ENCODE peak calls at places on chromosomes 4 and X, in seven cellular contexts. H is dorsolateral prefrontal cortex, D is HepG2, B is uterus, C is ascending aorta, J is cardiac muscle cell, E is IMR-90. M is an unnamed sample.

GRCh38 chr4:41572414-41572986 is 34.5 kb downstream of the LIMCH1 start:
- DNase-seq in H (no peak), C (no peak), E (no peak), B (no peak), D (no peak), J (no peak), M (no peak)

GRCh38 chr4:101142259-101142658 is 205.1 kb downstream of the PPP3CA start:
- DNase-seq in B (no peak), H (no peak), E (no peak), D (no peak), C (no peak), J (no peak), M (no peak)

GRCh38 chrX:72714471-72714916 is 388 bp upstream of the PHKA1 start:
- DNase-seq in E (peak), D (peak), B (peak), J (peak), H (peak), C (peak), M (peak)

GRCh38 chrX:74550295-74550802 is 64.1 kb downstream of the RLIM start:
- DNase-seq in D (peak), J (peak), B (peak), H (peak), C (peak), E (peak), M (peak)

GRCh38 chr4:74410272-74410671 is 34.7 kb upstream of the AREG start:
- DNase-seq in C (no peak), D (no peak), E (peak), H (no peak), J (no peak), B (no peak), M (no peak)

GRCh38 chr4:185479507-185479971 is 8.0 kb upstream of the CCDC110 start:
- DNase-seq in J (no peak), H (no peak), D (no peak), E (no peak), B (no peak), C (no peak), M (no peak)

GRCh38 chrX:14095702-14096101 is 66.0 kb upstream of the GEMIN8 start:
- DNase-seq in D (peak), C (no peak), J (peak), H (peak), E (peak), B (peak), M (peak)

GRCh38 chr4:75514949-75515612 is 808 bp downstream of the THAP6 start:
- DNase-seq in H (no peak), B (no peak), D (no peak), C (no peak), J (no peak), E (no peak), M (peak)

GRCh38 chr4:151324124-151324448 is 1.3 kb downstream of the SH3D19 start:
- DNase-seq in D (no peak), C (no peak), E (no peak), B (no peak), J (no peak), H (no peak), M (no peak)

GRCh38 chr4:185134176-185134869 is 8.7 kb upstream of the SLC25A4 start:
- DNase-seq in C (no peak), D (peak), J (peak), B (no peak), E (peak), H (no peak), M (no peak)

GRCh38 chr4:185424905-185425599 is 712 bp downstream of the UFSP2 start:
- DNase-seq in E (peak), B (no peak), J (no peak), D (peak), H (no peak), C (no peak), M (no peak)

GRCh38 chrX:98480606-98481005 is 1596.9 kb downstream of the RPA4 start:
- DNase-seq in C (no peak), H (no peak), J (no peak), B (no peak), E (no peak), D (no peak), M (no peak)

GRCh38 chrX:23883737-23884354 is 23.9 kb downstream of the APOO start:
- DNase-seq in B (no peak), D (peak), C (peak), J (no peak), H (no peak), E (peak), M (peak)

GRCh38 chr4:158850800-158851644 is 82.2 kb downstream of the FNIP2 start:
- DNase-seq in H (no peak), B (no peak), D (no peak), J (peak), C (no peak), E (peak), M (no peak)

GRCh38 chrX:68699960-68700746 is 52.7 kb downstream of the STARD8 start:
- DNase-seq in B (no peak), J (no peak), E (peak), C (no peak), D (no peak), H (no peak), M (no peak)

GRCh38 chrX:75986980-75987379 is 185.9 kb upstream of the PBDC1 start:
- DNase-seq in B (no peak), H (no peak), D (no peak), C (no peak), J (no peak), E (no peak), M (no peak)

GRCh38 chr4:94256833-94257232 is 49.2 kb downstream of the SMARCAD1 start:
- DNase-seq in H (no peak), D (peak), E (peak), B (no peak), J (no peak), C (no peak), M (no peak)

GRCh38 chrX:44343412-44343942 is at the start of gene EFHC2:
- DNase-seq in B (peak), H (peak), C (no peak), E (no peak), D (no peak), J (peak), M (no peak)

GRCh38 chr4:138405934-138406567 is 163.9 kb upstream of the SLC7A11 start:
- DNase-seq in E (peak), C (no peak), D (no peak), B (no peak), J (no peak), H (no peak), M (no peak)

GRCh38 chrX:57227691-57228090 is 58.8 kb upstream of the FAAH2 start:
- DNase-seq in B (no peak), C (no peak), D (no peak), J (no peak), H (no peak), E (no peak), M (no peak)

GRCh38 chr4:110005461-110006056 is 92.9 kb downstream of the EGF start:
- DNase-seq in H (no peak), B (no peak), E (peak), J (peak), D (peak), C (no peak), M (no peak)

GRCh38 chrX:109714340-109714958 is 18.6 kb downstream of the ACSL4 start:
- DNase-seq in J (no peak), D (no peak), B (no peak), E (peak), C (no peak), H (no peak), M (no peak)

GRCh38 chr4:85741921-85742591 is 267.1 kb downstream of the ARHGAP24 start:
- DNase-seq in B (no peak), C (no peak), J (no peak), H (peak), D (no peak), E (no peak), M (no peak)

GRCh38 chrX:68652327-68652930 is 5.0 kb downstream of the STARD8 start:
- DNase-seq in D (no peak), E (peak), J (no peak), H (no peak), B (no peak), C (no peak), M (no peak)

GRCh38 chrX:37380920-37381319 is 31.8 kb downstream of the PRRG1 start:
- DNase-seq in B (no peak), E (peak), H (no peak), C (no peak), D (peak), J (no peak), M (peak)

GRCh38 chrX:69161786-69162349 is 3.4 kb downstream of the PJA1 start:
- DNase-seq in B (no peak), E (no peak), D (no peak), H (no peak), C (no peak), J (no peak), M (no peak)

GRCh38 chr4:93983133-93983532 is 154.6 kb downstream of the ATOH1 start:
- DNase-seq in J (no peak), B (no peak), E (no peak), C (no peak), H (no peak), D (no peak), M (no peak)

GRCh38 chr4:182871616-182872015 is 45.6 kb downstream of the DCTD start:
- DNase-seq in C (no peak), D (no peak), B (no peak), E (no peak), J (no peak), H (no peak), M (no peak)

GRCh38 chr4:74118600-74119351 is 19.8 kb upstream of the CXCL2 start:
- DNase-seq in E (no peak), D (no peak), H (no peak), C (no peak), B (no peak), J (no peak), M (no peak)

GRCh38 chr4:120105472-120105871 is 38.8 kb upstream of the MAD2L1 start:
- DNase-seq in H (no peak), J (no peak), D (no peak), C (no peak), B (no peak), E (no peak), M (no peak)
- H3K4me3 ChIP-seq in H (no peak), J (no peak), D (no peak), C (no peak), B (no peak), E (no peak), M (no peak)

DNA sequence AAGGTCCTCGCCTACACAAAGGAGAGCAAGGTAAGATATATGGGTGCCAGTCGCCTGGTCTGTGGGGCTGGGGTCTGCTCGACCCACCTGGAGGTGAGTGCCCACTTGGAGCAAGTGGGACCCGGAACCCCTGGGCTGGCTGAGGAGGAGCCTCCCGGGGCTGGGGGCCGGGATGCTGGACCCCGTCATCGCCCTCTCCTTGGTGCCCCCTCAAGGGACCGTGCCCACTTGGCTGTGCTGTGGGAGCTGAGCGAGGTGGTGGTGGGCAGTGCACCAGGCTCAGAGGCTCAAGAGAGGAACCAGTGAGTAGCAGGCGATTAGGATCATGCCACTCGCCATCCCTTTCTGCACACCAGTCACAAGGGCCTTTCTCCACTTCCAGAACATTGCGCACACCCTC is 203.7 kb upstream of the PSAPL1 start:
- DNase-seq in E (no peak), B (no peak), D (no peak), H (no peak), C (no peak), J (no peak), M (no peak)
- H3K27ac ChIP-seq in E (no peak), B (no peak), D (peak), H (no peak), C (no peak), J (no peak), M (no peak)

DNA sequence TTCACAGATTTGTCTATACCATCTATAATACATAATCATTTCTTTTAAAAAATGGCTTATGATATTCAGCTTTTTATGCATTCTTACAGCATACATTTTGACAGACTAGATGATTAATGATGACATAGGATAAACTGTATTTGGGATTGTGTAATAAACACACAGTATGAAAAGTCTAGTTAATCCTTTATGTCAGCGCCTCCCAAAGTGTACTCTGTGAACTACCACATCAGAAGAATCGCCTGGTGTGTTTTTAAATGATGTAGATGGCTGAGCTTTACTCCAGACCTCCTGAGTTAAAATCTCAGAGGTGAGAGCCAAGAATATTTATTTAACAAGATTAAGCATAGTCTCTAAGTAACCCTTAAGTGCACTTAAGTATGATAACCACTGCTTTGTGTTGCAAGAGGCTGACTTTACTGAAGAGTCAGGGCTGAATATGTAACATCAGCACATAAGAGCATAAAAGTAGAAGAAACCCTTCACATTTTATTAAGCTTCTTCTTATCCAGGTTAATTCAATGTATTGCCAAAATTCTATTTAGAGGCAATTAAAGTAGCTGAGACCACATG is 104.2 kb downstream of the ANK2 start:
- DNase-seq in D (peak), B (no peak), J (no peak), C (no peak), E (no peak), H (no peak), M (no peak)
- TF ChIP-seq CTCF in D (peak), B (no peak), J (peak), C (no peak), E (no peak), H (no peak), M (no peak)

GRCh38 chrX:53421125-53421524 is 1.3 kb downstream of the SMC1A start:
- DNase-seq in B (no peak), C (no peak), E (no peak), H (no peak), J (no peak), D (no peak), M (no peak)
- H3K4me3 ChIP-seq in B (peak), C (peak), E (peak), H (peak), J (peak), D (peak), M (peak)